ENCODE peak calls at places on chromosomes 12 and 14, in eight cellular contexts. K is A673, S is aorta, C is SJSA1, J is upper lobe of right lung, Y is endodermal cell, V is right cardiac atrium, N is HepG2. O is an unnamed sample.

GRCh38 chr12:100574262-100575074 is 984 bp downstream of the GAS2L3 start:
- DNase-seq in K (peak; percentile 70), S (peak; percentile 72), C (no peak), J (no peak), Y (peak; percentile 78), V (peak; percentile 66), N (no peak), O (no peak)

GRCh38 chr14:33938131-33938949 is 12.5 kb downstream of the EGLN3 start:
- DNase-seq in K (no peak), S (peak; percentile 86), C (peak; percentile 59), J (no peak), Y (peak; percentile 81), V (peak; percentile 93), N (peak; percentile 49), O (no peak)

GRCh38 chr12:6606331-6607131 is 648 bp downstream of the CHD4 start:
- DNase-seq in K (peak; percentile 29), S (peak; percentile 93), C (peak; percentile 70), J (peak; percentile 88), Y (peak; percentile 74), V (peak; percentile 92), N (peak; percentile 31), O (peak; percentile 67)

GRCh38 chr14:39006721-39007410 is 96.2 kb downstream of the SEC23A start:
- DNase-seq in K (no peak), S (no peak), C (no peak), J (no peak), Y (no peak), V (no peak), N (no peak), O (no peak)

GRCh38 chr12:50567926-50568325 is 63.1 kb downstream of the DIP2B start:
- DNase-seq in K (no peak), S (no peak), C (no peak), J (no peak), Y (no peak), V (no peak), N (peak; percentile 40), O (no peak)

GRCh38 chr12:34603382-34604035 is 581.2 kb downstream of the ALG10 start:
- DNase-seq in K (no peak), S (no peak), C (peak; percentile 37), J (no peak), Y (no peak), V (no peak), N (no peak), O (no peak)

GRCh38 chr12:29497588-29497987 is at the start of gene OVCH1:
- DNase-seq in K (no peak), S (no peak), C (no peak), J (no peak), Y (no peak), V (no peak), N (no peak), O (no peak)

GRCh38 chr14:81392052-81392451 is 8.1 kb downstream of the STON2 start:
- DNase-seq in K (no peak), S (no peak), C (no peak), J (no peak), Y (no peak), V (no peak), N (no peak), O (no peak)

GRCh38 chr12:2891240-2892053 is 756 bp downstream of the TULP3 start:
- DNase-seq in K (peak; percentile 78), S (peak; percentile 88), C (peak; percentile 72), J (peak; percentile 82), Y (peak; percentile 88), V (peak; percentile 85), N (peak; percentile 35), O (peak; percentile 27)

GRCh38 chr14:21476526-21476924 is 234 bp downstream of the RAB2B start:
- DNase-seq in K (no peak), S (peak; percentile 97), C (peak; percentile 73), J (peak; percentile 95), Y (no peak), V (peak; percentile 94), N (peak; percentile 88), O (no peak)

GRCh38 chr12:3593906-3594305 is 102.9 kb downstream of the PRMT8 start:
- DNase-seq in K (no peak), S (peak; percentile 20), C (no peak), J (peak; percentile 31), Y (no peak), V (no peak), N (no peak), O (no peak)

GRCh38 chr12:50055831-50056628 is 1.4 kb upstream of the ASIC1 start:
- DNase-seq in K (peak; percentile 59), S (no peak), C (no peak), J (no peak), Y (peak; percentile 92), V (peak; percentile 74), N (peak; percentile 30), O (peak; percentile 36)

GRCh38 chr12:57236224-57236924 is 6.9 kb downstream of the SHMT2 start:
- DNase-seq in K (no peak), S (peak; percentile 75), C (no peak), J (no peak), Y (peak; percentile 89), V (peak; percentile 69), N (no peak), O (no peak)

GRCh38 chr12:26406391-26406790 is 211.0 kb downstream of the SSPN start:
- DNase-seq in K (no peak), S (no peak), C (no peak), J (no peak), Y (no peak), V (no peak), N (no peak), O (no peak)

GRCh38 chr12:67034110-67034879 is 234.9 kb upstream of the CAND1 start:
- DNase-seq in K (no peak), S (no peak), C (no peak), J (no peak), Y (no peak), V (no peak), N (no peak), O (no peak)

GRCh38 chr14:54098536-54098935 is 141.9 kb upstream of the BMP4 start:
- DNase-seq in K (peak; percentile 5), S (no peak), C (no peak), J (no peak), Y (no peak), V (no peak), N (no peak), O (no peak)

DNA sequence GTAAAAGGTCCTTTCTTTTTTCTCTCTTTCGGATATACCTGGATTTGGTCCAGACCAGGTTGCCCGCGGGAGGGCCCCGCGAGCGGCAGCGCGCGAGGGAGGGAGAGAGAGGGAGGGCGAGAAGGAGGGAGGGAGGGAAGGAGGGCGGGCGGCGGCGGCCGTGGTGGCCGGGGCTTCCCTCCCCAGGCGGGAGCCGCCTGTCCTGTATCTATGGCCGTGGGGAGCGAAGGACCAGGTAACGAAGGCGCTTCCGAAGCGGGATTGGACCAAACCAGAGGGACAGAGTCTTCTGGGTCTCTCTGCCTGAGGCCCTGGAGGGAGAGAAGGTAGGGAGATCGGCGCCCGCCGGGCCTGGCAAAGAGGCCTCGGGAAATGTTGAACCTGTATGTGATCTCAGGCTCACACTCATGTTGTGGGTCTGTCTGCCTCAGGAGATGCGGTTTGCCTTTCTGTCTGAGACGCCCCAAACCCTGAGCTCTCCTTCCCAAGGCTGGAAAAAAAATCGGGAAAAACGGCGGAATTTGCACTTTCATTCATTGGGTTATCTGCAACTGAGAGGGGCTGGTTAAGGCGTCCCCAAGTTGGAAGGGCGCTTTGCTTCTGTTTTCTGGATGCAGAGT is 5.2 kb upstream of the HOXC9 start:
- DNase-seq in K (no peak), S (no peak), C (no peak), J (no peak), Y (peak; percentile 77), V (no peak), N (no peak), O (no peak)
- H3K4me3 ChIP-seq in K (peak overlapping the region; percentile 70), S (no peak overlapping the region), C (peak overlapping the region; percentile 49), J (peak overlapping the region; percentile 52), Y (no peak overlapping the region), V (peak overlapping the region; percentile 71), N (peak overlapping the region; percentile 48), O (peak overlapping the region; percentile 67)

GRCh38 chr12:47725893-47726292 is 603 bp upstream of the ENDOU start:
- DNase-seq in K (peak; percentile 77), S (no peak), C (no peak), J (no peak), Y (no peak), V (no peak), N (no peak), O (no peak)
- H3K27ac ChIP-seq in K (no peak overlapping the region), S (no peak overlapping the region), C (peak overlapping the region; percentile 18), J (no peak overlapping the region), Y (no peak overlapping the region), V (no peak overlapping the region), N (no peak overlapping the region), O (no peak overlapping the region)

GRCh38 chr12:91774471-91774921 is 371.1 kb downstream of the BTG1 start:
- DNase-seq in K (no peak), S (no peak), C (peak; percentile 33), J (no peak), Y (no peak), V (no peak), N (no peak), O (no peak)
- H3K4me3 ChIP-seq in K (no peak overlapping the region), S (peak overlapping the region; percentile 36), C (no peak overlapping the region), J (no peak overlapping the region), Y (no peak overlapping the region), V (peak overlapping the region; percentile 38), N (no peak overlapping the region), O (peak overlapping the region; percentile 36)

GRCh38 chr12:98592825-98593322 is 612 bp upstream of the SLC25A3 start:
- DNase-seq in K (no peak), S (no peak), C (no peak), J (no peak), Y (no peak), V (no peak), N (no peak), O (no peak)

GRCh38 chr12:98594050-98594853 is 766 bp downstream of the SLC25A3 start:
- DNase-seq in K (peak; percentile 40), S (peak; percentile 81), C (no peak), J (peak; percentile 78), Y (peak; percentile 45), V (peak; percentile 80), N (no peak), O (no peak)

GRCh38 chr12:98591209-98591608 is 2.3 kb upstream of the SLC25A3 start:
- DNase-seq in K (no peak), S (no peak), C (no peak), J (no peak), Y (peak; percentile 49), V (no peak), N (peak; percentile 31), O (no peak)

GRCh38 chr12:98593351-98594049 is at the start of gene SLC25A3:
- DNase-seq in K (peak; percentile 98), S (peak; percentile 98), C (peak; percentile 96), J (peak; percentile 98), Y (peak; percentile 99), V (peak; percentile 99), N (peak; percentile 94), O (peak; percentile 91)

DNA sequence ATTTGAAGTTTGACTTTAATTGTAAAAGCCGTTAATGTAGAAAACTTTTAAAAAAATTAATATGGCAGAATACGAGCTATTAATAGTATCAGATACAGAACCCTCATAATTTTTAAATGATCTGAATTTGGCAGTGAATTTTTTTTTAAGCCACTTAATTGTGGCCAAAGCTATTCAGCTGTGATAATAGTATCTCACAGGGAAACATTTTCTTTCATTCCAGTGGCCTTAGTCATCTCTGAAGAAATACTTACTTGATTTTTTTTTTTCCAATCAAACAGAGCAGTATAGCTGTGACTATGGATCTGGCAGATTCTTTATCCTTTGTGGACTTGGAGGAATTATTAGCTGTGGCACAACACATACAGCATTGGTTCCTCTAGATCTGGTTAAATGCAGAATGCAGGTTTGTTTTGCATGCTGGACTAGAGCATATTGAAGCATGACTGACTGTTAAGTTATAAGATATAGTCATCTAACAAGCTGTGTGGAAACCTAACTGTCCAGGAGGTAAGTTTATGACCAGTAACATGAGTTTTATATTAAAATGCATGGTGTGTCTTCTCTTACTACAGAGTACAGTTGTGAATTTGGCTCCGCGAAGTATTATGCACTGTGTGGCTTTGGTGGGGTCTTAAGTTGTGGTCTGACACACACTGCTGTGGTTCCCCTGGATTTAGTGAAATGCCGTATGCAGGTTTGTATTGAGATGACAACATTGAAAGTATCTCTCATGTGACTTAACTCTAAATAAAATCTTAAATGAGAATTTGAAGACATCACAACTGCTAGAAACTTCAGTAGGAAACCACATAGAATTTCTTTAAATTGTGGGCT is 1.9 kb downstream of the SLC25A3 start:
- DNase-seq in K (peak; percentile 32), S (no peak), C (no peak), J (no peak), Y (peak; percentile 17), V (no peak), N (peak; percentile 29), O (peak; percentile 60)
- H3K27ac ChIP-seq in K (peak overlapping the region; percentile 94), S (no peak overlapping the region), C (peak overlapping the region; percentile 85), J (peak overlapping the region; percentile 20), Y (no peak overlapping the region), V (no peak overlapping the region), N (peak overlapping the region; percentile 80), O (peak overlapping the region; percentile 98)

O was measured in CD8-positive, alpha-beta memory T cell.